ENCODE peak calls at places on chromosomes 11 and 22, in seven cellular contexts. One of them, this sample, is unnamed.

GRCh38 chr22:32587449-32587848 is 112.8 kb downstream of the FBXO7 start:
- DNase-seq in left ventricle myocardium superior: peak; percentile 61
- DNase-seq in amniotic stem cell: no peak
- DNase-seq in hippocampal formation: no peak
- DNase-seq in brain pericyte: no peak
- DNase-seq in stimulated activated CD4-positive, alpha-beta T cell treated with anti-CD3 and anti-CD28 coated beads, Interleukin-1b, Interleukin-23, amount 100 ng/mL, for 1 hour: no peak
- DNase-seq in HuH-7: no peak
- DNase-seq in this sample: no peak

GRCh38 chr11:61297741-61298140 is 2.6 kb upstream of the VWCE start:
- DNase-seq in left ventricle myocardium superior: no peak
- DNase-seq in amniotic stem cell: peak; percentile 56
- DNase-seq in hippocampal formation: no peak
- DNase-seq in brain pericyte: peak; percentile 79
- DNase-seq in stimulated activated CD4-positive, alpha-beta T cell treated with anti-CD3 and anti-CD28 coated beads, Interleukin-1b, Interleukin-23, amount 100 ng/mL, for 1 hour: no peak
- DNase-seq in HuH-7: no peak
- DNase-seq in this sample: peak; percentile 29

GRCh38 chr11:128095459-128096096 is 491.8 kb downstream of the ETS1 start:
- DNase-seq in left ventricle myocardium superior: no peak
- DNase-seq in amniotic stem cell: peak; percentile 77
- DNase-seq in hippocampal formation: no peak
- DNase-seq in brain pericyte: no peak
- DNase-seq in stimulated activated CD4-positive, alpha-beta T cell treated with anti-CD3 and anti-CD28 coated beads, Interleukin-1b, Interleukin-23, amount 100 ng/mL, for 1 hour: no peak
- DNase-seq in HuH-7: no peak
- DNase-seq in this sample: no peak

GRCh38 chr11:96045622-96046456 is 121.9 kb upstream of the MTMR2 start:
- DNase-seq in left ventricle myocardium superior: peak; percentile 38
- DNase-seq in amniotic stem cell: no peak
- DNase-seq in hippocampal formation: peak; percentile 62
- DNase-seq in brain pericyte: peak; percentile 70
- DNase-seq in stimulated activated CD4-positive, alpha-beta T cell treated with anti-CD3 and anti-CD28 coated beads, Interleukin-1b, Interleukin-23, amount 100 ng/mL, for 1 hour: no peak
- DNase-seq in HuH-7: no peak
- DNase-seq in this sample: no peak

GRCh38 chr22:24819941-24820461 is 14.0 kb downstream of the SGSM1 start:
- DNase-seq in left ventricle myocardium superior: peak; percentile 82
- DNase-seq in amniotic stem cell: no peak
- DNase-seq in hippocampal formation: no peak
- DNase-seq in brain pericyte: no peak
- DNase-seq in stimulated activated CD4-positive, alpha-beta T cell treated with anti-CD3 and anti-CD28 coated beads, Interleukin-1b, Interleukin-23, amount 100 ng/mL, for 1 hour: no peak
- DNase-seq in HuH-7: no peak
- DNase-seq in this sample: no peak

GRCh38 chr22:49204599-49205214 is 623.0 kb downstream of the BRD1 start:
- DNase-seq in left ventricle myocardium superior: no peak
- DNase-seq in amniotic stem cell: no peak
- DNase-seq in hippocampal formation: no peak
- DNase-seq in brain pericyte: no peak
- DNase-seq in stimulated activated CD4-positive, alpha-beta T cell treated with anti-CD3 and anti-CD28 coated beads, Interleukin-1b, Interleukin-23, amount 100 ng/mL, for 1 hour: no peak
- DNase-seq in HuH-7: no peak
- DNase-seq in this sample: no peak

GRCh38 chr11:34916810-34917780 is 677 bp downstream of the PDHX start:
- DNase-seq in left ventricle myocardium superior: no peak
- DNase-seq in amniotic stem cell: no peak
- DNase-seq in hippocampal formation: no peak
- DNase-seq in brain pericyte: no peak
- DNase-seq in stimulated activated CD4-positive, alpha-beta T cell treated with anti-CD3 and anti-CD28 coated beads, Interleukin-1b, Interleukin-23, amount 100 ng/mL, for 1 hour: no peak
- DNase-seq in HuH-7: no peak
- DNase-seq in this sample: no peak

GRCh38 chr22:37676691-37677627 is 1.5 kb downstream of the LGALS1 start:
- DNase-seq in left ventricle myocardium superior: peak; percentile 86
- DNase-seq in amniotic stem cell: peak; percentile 96
- DNase-seq in hippocampal formation: no peak
- DNase-seq in brain pericyte: peak; percentile 76
- DNase-seq in stimulated activated CD4-positive, alpha-beta T cell treated with anti-CD3 and anti-CD28 coated beads, Interleukin-1b, Interleukin-23, amount 100 ng/mL, for 1 hour: peak; percentile 89
- DNase-seq in HuH-7: peak; percentile 82
- DNase-seq in this sample: peak; percentile 75

GRCh38 chr11:80980221-80980620 is 1539.4 kb upstream of the TENM4 start:
- DNase-seq in left ventricle myocardium superior: no peak
- DNase-seq in amniotic stem cell: no peak
- DNase-seq in hippocampal formation: no peak
- DNase-seq in brain pericyte: no peak
- DNase-seq in stimulated activated CD4-positive, alpha-beta T cell treated with anti-CD3 and anti-CD28 coated beads, Interleukin-1b, Interleukin-23, amount 100 ng/mL, for 1 hour: no peak
- DNase-seq in HuH-7: no peak
- DNase-seq in this sample: no peak

GRCh38 chr11:111694851-111695250 is 71.3 kb downstream of the PPP2R1B start:
- DNase-seq in left ventricle myocardium superior: no peak
- DNase-seq in amniotic stem cell: no peak
- DNase-seq in hippocampal formation: no peak
- DNase-seq in brain pericyte: peak; percentile 93
- DNase-seq in stimulated activated CD4-positive, alpha-beta T cell treated with anti-CD3 and anti-CD28 coated beads, Interleukin-1b, Interleukin-23, amount 100 ng/mL, for 1 hour: no peak
- DNase-seq in HuH-7: no peak
- DNase-seq in this sample: no peak

GRCh38 chr11:114340311-114341131 is 44.3 kb downstream of the NNMT start:
- DNase-seq in left ventricle myocardium superior: peak; percentile 33
- DNase-seq in amniotic stem cell: peak; percentile 77
- DNase-seq in hippocampal formation: peak; percentile 62
- DNase-seq in brain pericyte: no peak
- DNase-seq in stimulated activated CD4-positive, alpha-beta T cell treated with anti-CD3 and anti-CD28 coated beads, Interleukin-1b, Interleukin-23, amount 100 ng/mL, for 1 hour: no peak
- DNase-seq in HuH-7: peak; percentile 21
- DNase-seq in this sample: peak; percentile 30

GRCh38 chr11:73889019-73889418 is 12.2 kb downstream of the PAAF1 start:
- DNase-seq in left ventricle myocardium superior: no peak
- DNase-seq in amniotic stem cell: no peak
- DNase-seq in hippocampal formation: no peak
- DNase-seq in brain pericyte: no peak
- DNase-seq in stimulated activated CD4-positive, alpha-beta T cell treated with anti-CD3 and anti-CD28 coated beads, Interleukin-1b, Interleukin-23, amount 100 ng/mL, for 1 hour: no peak
- DNase-seq in HuH-7: no peak
- DNase-seq in this sample: no peak

This sample was measured in HepG2.